ENCODE peak calls at places on chromosomes 1 and 21, in seven cellular contexts. S is RWPE1; X is fibroblast of lung; I is CD8-positive, alpha-beta T cell; Q is stomach; P is pancreas; T is foreskin fibroblast. D is an unnamed sample.

GRCh38 chr1:197618065-197618464 is 157.2 kb downstream of the DENND1B start:
- DNase-seq in X (peak), S (no peak), Q (no peak), I (no peak), P (no peak), T (no peak), D (no peak)

GRCh38 chr1:82226198-82226505 is 425.4 kb downstream of the ADGRL2 start:
- DNase-seq in X (peak), I (no peak), S (peak), Q (no peak), T (no peak), P (no peak), D (no peak)

GRCh38 chr1:55374801-55375616 is 159.8 kb upstream of the USP24 start:
- DNase-seq in Q (no peak), T (peak), I (no peak), X (no peak), P (no peak), S (peak), D (no peak)

GRCh38 chr1:183033205-183033604 is 10.0 kb downstream of the LAMC1 start:
- DNase-seq in I (no peak), S (no peak), P (no peak), T (no peak), Q (no peak), X (no peak), D (no peak)

GRCh38 chr1:91066545-91066944 is 44.7 kb upstream of the ZNF644 start:
- DNase-seq in P (no peak), S (no peak), I (no peak), X (no peak), T (no peak), Q (no peak), D (no peak)

GRCh38 chr1:225747566-225747965 is 30.1 kb upstream of the SRP9 start:
- DNase-seq in T (no peak), P (no peak), X (no peak), I (no peak), S (no peak), Q (no peak), D (no peak)

GRCh38 chr1:17539526-17540254 is at the start of gene ARHGEF10L:
- DNase-seq in P (peak), I (no peak), S (no peak), T (no peak), Q (no peak), X (no peak), D (peak)

GRCh38 chr1:39825432-39825941 is 36.8 kb upstream of the BMP8B start:
- DNase-seq in T (no peak), X (no peak), Q (no peak), P (no peak), S (no peak), I (no peak), D (no peak)

GRCh38 chr1:11768821-11769220 is 6.8 kb downstream of the C1orf167 start:
- DNase-seq in I (no peak), P (no peak), S (no peak), T (no peak), X (no peak), Q (no peak), D (no peak)

GRCh38 chr1:235019456-235019855 is 109.2 kb downstream of the TOMM20 start:
- DNase-seq in P (no peak), S (no peak), T (no peak), X (no peak), Q (no peak), I (no peak), D (no peak)

GRCh38 chr1:200034821-200035396 is 7.4 kb downstream of the NR5A2 start:
- DNase-seq in T (peak), P (no peak), X (peak), Q (no peak), S (peak), I (no peak), D (no peak)

GRCh38 chr1:3598051-3598471 is 13.2 kb downstream of the MEGF6 start:
- DNase-seq in I (no peak), T (no peak), P (no peak), S (peak), Q (no peak), X (no peak), D (no peak)

GRCh38 chr21:15682977-15683376 is 46.8 kb upstream of the USP25 start:
- DNase-seq in S (peak), X (peak), P (no peak), Q (no peak), I (no peak), T (peak), D (no peak)

GRCh38 chr1:192343304-192343703 is 26.5 kb downstream of the RGS21 start:
- DNase-seq in P (no peak), T (no peak), X (no peak), I (no peak), Q (no peak), S (no peak), D (no peak)

GRCh38 chr1:158978730-158979129 is 31.0 kb upstream of the IFI16 start:
- DNase-seq in P (no peak), Q (no peak), X (no peak), S (no peak), I (no peak), T (no peak), D (no peak)

GRCh38 chr1:99304725-99305282 is 40.5 kb downstream of the PLPPR4 start:
- DNase-seq in S (no peak), X (no peak), I (no peak), T (no peak), Q (no peak), P (no peak), D (no peak)

GRCh38 chr1:51063121-51063520 is 38.9 kb upstream of the C1orf185 start:
- DNase-seq in Q (no peak), T (peak), P (no peak), S (peak), X (peak), I (no peak), D (no peak)

GRCh38 chr1:33152685-33153432 is 29.0 kb downstream of the TRIM62 start:
- DNase-seq in I (no peak), Q (peak), X (peak), T (no peak), S (no peak), P (no peak), D (peak)

GRCh38 chr1:83500531-83500930 is 498.4 kb downstream of the TTLL7 start:
- DNase-seq in T (no peak), X (no peak), S (no peak), P (no peak), I (no peak), Q (no peak), D (no peak)

GRCh38 chr1:111463029-111463683 is 10.6 kb upstream of the C1orf162 start:
- DNase-seq in T (peak), S (peak), I (no peak), X (peak), Q (no peak), P (peak), D (no peak)

GRCh38 chr1:89133747-89134146 is 7.8 kb upstream of the GBP2 start:
- DNase-seq in T (no peak), Q (no peak), I (no peak), X (no peak), P (no peak), S (no peak), D (no peak)

GRCh38 chr1:172733815-172734214 is 74.9 kb downstream of the FASLG start:
- DNase-seq in S (no peak), I (no peak), P (no peak), X (no peak), T (no peak), Q (no peak), D (no peak)

GRCh38 chr1:216095400-216095799 is 327.8 kb downstream of the USH2A start:
- DNase-seq in P (no peak), X (no peak), T (no peak), S (no peak), Q (no peak), I (no peak), D (no peak)

GRCh38 chr21:39208624-39209333 is 25.5 kb upstream of the PSMG1 start:
- DNase-seq in P (no peak), T (no peak), Q (no peak), S (no peak), X (peak), I (no peak), D (no peak)

GRCh38 chr21:39209334-39209688 is 26.1 kb upstream of the PSMG1 start:
- DNase-seq in Q (no peak), P (no peak), S (no peak), X (no peak), T (no peak), I (no peak), D (no peak)

DNA sequence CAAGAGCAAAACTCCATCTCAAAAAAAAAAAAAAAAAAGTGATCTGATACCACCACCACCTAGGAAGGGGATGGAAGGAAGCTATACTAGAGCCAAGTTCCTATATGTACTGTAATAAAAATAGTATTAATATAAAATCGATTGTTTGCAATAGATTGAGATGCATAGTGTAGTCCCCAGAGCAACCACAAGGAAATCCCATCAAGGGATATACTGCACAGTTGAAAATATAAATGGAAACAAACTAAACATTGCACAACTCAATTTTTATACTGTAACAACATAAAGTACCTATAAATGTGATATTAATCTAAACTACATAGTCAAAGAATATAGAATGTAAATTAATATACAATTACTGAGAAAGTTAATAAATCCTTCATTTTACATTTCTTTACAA is 20.9 kb upstream of the PSMG1 start:
- DNase-seq in X (no peak), T (no peak), Q (no peak), I (no peak), S (no peak), P (no peak), D (no peak)
- TF ChIP-seq CTCF in X (no peak), T (no peak), Q (no peak), I (peak), S (no peak), P (no peak), D (peak)

DNA sequence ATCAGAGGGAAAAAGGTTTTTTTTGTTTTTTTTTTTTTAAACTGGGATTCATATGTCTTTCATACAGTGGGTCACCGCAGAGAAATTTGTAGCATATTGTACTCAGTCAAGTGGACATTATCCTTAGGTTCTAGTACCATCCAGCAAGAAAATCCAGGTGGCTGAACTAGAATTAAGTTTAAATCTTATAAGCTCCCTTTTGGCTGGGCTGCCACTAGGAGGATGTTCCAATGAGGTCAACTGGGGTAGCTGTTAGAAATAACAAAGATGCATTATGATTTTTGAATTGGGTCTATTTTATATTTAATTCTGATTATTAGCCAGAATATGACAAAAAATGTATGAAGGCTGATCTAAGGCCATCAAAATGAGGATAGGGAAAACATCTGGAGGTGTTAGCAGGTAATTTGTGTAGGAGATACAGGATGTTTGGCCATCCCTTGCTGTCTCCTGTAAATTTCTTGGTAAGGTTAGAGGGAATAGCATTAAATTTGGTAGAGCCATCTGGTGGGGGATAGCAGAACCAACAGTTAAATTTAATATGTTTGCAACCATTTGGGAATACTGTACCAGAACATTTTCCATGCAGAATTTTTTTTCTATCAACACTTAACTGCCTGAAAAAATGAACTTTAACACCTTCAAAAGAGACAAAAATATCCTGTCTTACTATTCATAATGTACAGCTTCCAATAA is 568.5 kb upstream of the B3GALT2 start:
- DNase-seq in X (peak), I (no peak), P (no peak), T (no peak), Q (no peak), S (no peak), D (no peak)
- TF ChIP-seq CTCF in X (peak), I (no peak), P (no peak), T (peak), Q (no peak), S (no peak), D (peak)

DNA sequence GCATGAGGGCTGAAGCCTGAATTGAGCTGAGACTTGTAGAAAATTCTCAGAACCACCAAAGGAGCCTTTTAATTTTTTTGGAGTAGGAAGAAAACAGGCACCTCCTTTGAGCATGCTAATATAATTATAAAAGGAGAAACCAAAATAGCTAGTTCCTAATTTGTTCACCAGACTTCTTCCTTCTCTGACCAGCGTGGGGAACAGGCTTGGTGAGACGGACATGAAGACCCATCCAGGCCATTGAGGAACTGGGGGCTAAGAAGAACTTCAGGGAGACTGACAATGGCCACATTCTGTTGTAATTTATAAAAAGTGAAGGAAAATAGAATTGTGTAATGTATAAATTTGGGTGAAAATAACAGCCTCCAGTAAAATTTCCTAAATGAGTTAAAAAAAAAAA is 62.6 kb downstream of the MAN1C1 start:
- DNase-seq in P (no peak), X (no peak), T (no peak), I (no peak), Q (no peak), S (no peak), D (no peak)
- TF ChIP-seq CTCF in P (no peak), X (no peak), T (no peak), I (no peak), Q (no peak), S (no peak), D (no peak)

GRCh38 chr1:63679076-63679475 is 85.9 kb downstream of the PGM1 start:
- DNase-seq in T (no peak), X (no peak), S (no peak), P (no peak), Q (no peak), I (no peak), D (no peak)

GRCh38 chr1:63674865-63675815 is 81.9 kb downstream of the PGM1 start:
- DNase-seq in X (no peak), S (no peak), Q (peak), I (no peak), P (peak), T (no peak), D (no peak)

GRCh38 chr1:63678200-63678599 is 85.0 kb downstream of the PGM1 start:
- DNase-seq in S (no peak), I (no peak), P (no peak), X (no peak), T (no peak), Q (no peak), D (no peak)

GRCh38 chr1:63679589-63679988 is 86.4 kb downstream of the PGM1 start:
- DNase-seq in X (no peak), Q (no peak), P (no peak), I (no peak), S (no peak), T (no peak), D (no peak)

DNA sequence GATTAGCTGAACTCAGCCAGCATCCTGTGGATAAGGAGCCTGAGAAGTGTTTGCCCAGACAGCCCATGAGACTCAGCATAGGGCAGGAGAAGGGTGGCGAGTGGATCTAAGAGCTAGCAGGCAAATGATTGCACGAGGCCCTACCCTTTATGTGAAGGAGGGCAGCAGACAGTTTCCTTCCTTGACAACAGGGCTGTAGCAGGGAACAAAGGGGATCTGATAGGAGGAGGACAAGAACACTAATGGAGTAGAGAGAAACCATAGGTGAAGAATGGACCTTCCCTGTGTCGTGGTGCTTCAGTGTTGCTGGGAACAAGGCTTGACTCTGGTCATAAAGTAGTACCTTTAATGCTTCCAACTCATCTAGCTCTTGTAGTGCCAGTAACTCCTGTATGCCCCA is 84.3 kb downstream of the PGM1 start:
- DNase-seq in T (no peak), X (no peak), Q (no peak), I (no peak), P (no peak), S (no peak), D (no peak)
- TF ChIP-seq CTCF in T (no peak), X (no peak), Q (no peak), I (no peak), P (no peak), S (no peak), D (no peak)

GRCh38 chr1:201267481-201268229 is 15.7 kb upstream of the PKP1 start:
- DNase-seq in S (no peak), X (peak), P (peak), I (no peak), Q (peak), T (peak), D (no peak)
- TF ChIP-seq CTCF in S (no peak), X (no peak), P (no peak), I (no peak), Q (no peak), T (no peak), D (no peak)

DNA sequence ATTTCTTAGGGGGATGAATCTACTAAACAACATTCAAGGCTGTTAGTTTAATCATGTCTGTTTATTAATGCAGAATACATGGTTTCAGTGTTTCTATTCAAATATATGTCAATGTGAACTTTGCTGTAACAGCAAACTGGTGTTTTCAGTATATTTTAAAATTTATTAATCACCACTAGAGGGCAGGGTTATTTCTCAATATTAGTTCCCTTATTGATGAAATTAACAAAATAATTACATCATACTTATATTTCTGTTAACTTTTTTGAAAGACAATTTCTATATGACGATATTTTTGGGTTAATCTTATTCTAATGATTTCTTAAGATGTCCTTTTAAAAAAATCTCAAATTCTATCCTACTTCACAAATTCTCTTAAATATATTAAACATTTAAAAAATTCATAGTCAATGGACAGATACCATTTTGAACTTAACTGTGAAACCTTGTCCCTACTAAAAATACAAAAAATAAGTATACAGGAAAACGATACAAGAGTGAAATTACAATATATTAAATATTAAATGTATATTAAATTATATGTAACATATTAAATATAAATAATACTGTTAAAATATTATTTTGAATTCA is 1034.1 kb upstream of the PRMT6 start:
- DNase-seq in T (no peak), S (peak), Q (no peak), X (peak), I (no peak), P (no peak), D (no peak)
- TF ChIP-seq CTCF in T (no peak), S (peak), Q (no peak), X (no peak), I (no peak), P (peak), D (peak)

DNA sequence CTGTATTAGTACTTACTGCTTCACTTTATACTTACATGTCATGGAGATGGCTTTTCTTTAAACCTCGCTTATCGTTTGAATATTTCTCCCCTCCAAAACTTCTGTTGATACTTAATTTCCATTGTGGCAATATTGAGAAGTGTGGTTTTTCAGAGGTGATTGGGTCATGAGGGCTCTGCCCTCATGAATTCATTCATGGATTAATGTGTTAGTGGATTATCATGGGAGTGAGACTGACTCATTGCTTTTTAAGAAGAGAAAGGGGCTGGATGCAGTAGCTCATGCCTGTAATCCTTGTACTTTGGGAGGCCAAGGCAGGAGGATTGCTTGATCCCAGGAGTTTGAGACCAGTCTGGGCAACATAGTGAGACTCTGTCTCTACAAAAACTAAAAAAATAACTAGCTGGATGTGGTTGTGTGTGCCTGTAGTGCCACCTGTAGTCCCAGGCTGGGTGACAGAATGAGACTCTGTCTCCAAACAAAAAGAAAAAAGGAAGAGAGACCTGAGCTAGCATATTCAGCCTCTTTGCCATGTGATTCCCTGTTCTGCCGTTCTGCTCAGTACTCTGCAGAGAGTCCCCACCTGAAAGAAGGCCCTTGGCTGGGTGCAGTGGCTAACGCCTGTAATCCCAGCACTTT is 30.2 kb downstream of the RABGAP1L start:
- DNase-seq in X (no peak), Q (no peak), S (no peak), T (no peak), I (no peak), P (no peak), D (no peak)
- TF ChIP-seq CTCF in X (no peak), Q (no peak), S (no peak), T (no peak), I (no peak), P (no peak), D (no peak)

DNA sequence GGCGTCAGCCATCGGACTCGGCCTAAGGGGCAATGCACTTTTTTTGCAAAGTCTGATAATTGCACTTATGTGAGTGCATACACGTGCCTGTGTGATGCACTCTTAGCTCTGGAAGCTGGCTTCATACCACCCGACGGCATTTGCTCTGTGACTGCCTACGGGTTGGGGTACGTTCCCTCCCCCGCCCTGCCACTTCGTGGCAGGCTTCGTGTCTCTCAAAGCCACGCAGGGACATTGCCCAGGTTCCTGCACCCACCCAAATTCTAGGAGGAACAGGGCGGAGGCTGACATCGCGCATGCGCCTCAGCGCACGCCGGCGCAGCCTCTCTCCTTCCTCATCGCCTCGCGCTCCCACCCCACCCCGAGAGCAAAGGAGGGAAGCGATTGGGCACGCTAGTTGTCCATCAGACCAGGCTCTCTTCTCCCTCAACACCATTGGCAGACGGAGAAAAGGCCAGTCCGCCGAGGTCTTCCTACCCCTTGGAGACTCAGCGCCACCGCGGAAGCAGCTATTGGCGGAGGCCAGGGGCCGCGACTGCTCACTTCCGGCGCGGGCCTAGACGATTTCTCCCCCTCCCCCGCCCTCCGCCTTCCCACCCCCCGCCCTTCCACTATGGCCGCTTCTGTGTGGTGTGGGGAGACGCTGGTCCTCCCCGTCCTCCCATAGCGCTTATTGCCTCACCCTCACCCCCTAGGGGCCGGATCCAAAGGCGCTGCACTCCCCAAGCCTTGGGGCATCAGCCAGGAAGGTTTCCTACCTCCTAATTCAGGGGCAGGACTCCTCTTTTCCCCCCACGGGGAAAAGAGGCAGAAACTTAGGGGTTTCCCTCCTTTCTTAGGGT is at the start of gene INTS3:
- DNase-seq in Q (peak), X (peak), T (peak), I (peak), S (peak), P (peak), D (peak)
- TF ChIP-seq CTCF in Q (no peak), X (no peak), T (no peak), I (no peak), S (no peak), P (no peak), D (no peak)